ENCODE peak calls at places on chromosomes 5 and 9, in eight cellular contexts. One of them, this sample, is unnamed. For H3K36me3, the result is how much of the 10 kb centered on the place peaks cover.

GRCh38 chr5:88732181-88732633 is 150.8 kb downstream of the MEF2C start:
- DNase-seq in pancreas: no peak
- DNase-seq in IMR-90: no peak
- DNase-seq in tibial nerve: peak
- DNase-seq in neuronal stem cell: no peak
- DNase-seq in DND-41: no peak
- DNase-seq in GM23338: no peak
- DNase-seq in colonic mucosa: no peak
- DNase-seq in this sample: no peak

GRCh38 chr5:42840279-42840678 is 28.6 kb upstream of the SELENOP start:
- DNase-seq in pancreas: peak
- DNase-seq in IMR-90: peak
- DNase-seq in tibial nerve: peak
- DNase-seq in neuronal stem cell: no peak
- DNase-seq in DND-41: no peak
- DNase-seq in GM23338: no peak
- DNase-seq in colonic mucosa: peak
- DNase-seq in this sample: no peak

GRCh38 chr5:138946241-138946623 is 71.1 kb upstream of the LRRTM2 start:
- DNase-seq in pancreas: peak
- DNase-seq in IMR-90: no peak
- DNase-seq in tibial nerve: no peak
- DNase-seq in neuronal stem cell: no peak
- DNase-seq in DND-41: no peak
- DNase-seq in GM23338: no peak
- DNase-seq in colonic mucosa: no peak
- DNase-seq in this sample: no peak

GRCh38 chr9:34549407-34549732 is 26.6 kb upstream of the ENHO start:
- DNase-seq in pancreas: no peak
- DNase-seq in IMR-90: no peak
- DNase-seq in tibial nerve: no peak
- DNase-seq in neuronal stem cell: no peak
- DNase-seq in DND-41: no peak
- DNase-seq in GM23338: no peak
- DNase-seq in colonic mucosa: no peak
- DNase-seq in this sample: no peak

GRCh38 chr9:91416086-91416712 is 7.4 kb downstream of the NFIL3 start:
- DNase-seq in pancreas: no peak
- DNase-seq in IMR-90: peak
- DNase-seq in tibial nerve: no peak
- DNase-seq in neuronal stem cell: no peak
- DNase-seq in DND-41: no peak
- DNase-seq in GM23338: no peak
- DNase-seq in colonic mucosa: no peak
- DNase-seq in this sample: peak

GRCh38 chr9:137234758-137235423 is 4.2 kb downstream of the SLC34A3 start:
- DNase-seq in pancreas: no peak
- DNase-seq in IMR-90: no peak
- DNase-seq in tibial nerve: no peak
- DNase-seq in neuronal stem cell: no peak
- DNase-seq in DND-41: no peak
- DNase-seq in GM23338: no peak
- DNase-seq in colonic mucosa: no peak
- DNase-seq in this sample: no peak

GRCh38 chr9:21616082-21616778 is 134.1 kb upstream of the IFNE start:
- DNase-seq in pancreas: no peak
- DNase-seq in IMR-90: peak
- DNase-seq in tibial nerve: no peak
- DNase-seq in neuronal stem cell: no peak
- DNase-seq in DND-41: no peak
- DNase-seq in GM23338: no peak
- DNase-seq in colonic mucosa: no peak
- DNase-seq in this sample: no peak

GRCh38 chr9:131020388-131020787 is 11.4 kb downstream of the LAMC3 start:
- DNase-seq in pancreas: no peak
- DNase-seq in IMR-90: peak
- DNase-seq in tibial nerve: no peak
- DNase-seq in neuronal stem cell: no peak
- DNase-seq in DND-41: no peak
- DNase-seq in GM23338: no peak
- DNase-seq in colonic mucosa: no peak
- DNase-seq in this sample: no peak

GRCh38 chr5:67509402-67509801 is 312.8 kb upstream of the CD180 start:
- DNase-seq in pancreas: no peak
- DNase-seq in IMR-90: no peak
- DNase-seq in tibial nerve: no peak
- DNase-seq in neuronal stem cell: no peak
- DNase-seq in DND-41: no peak
- DNase-seq in GM23338: no peak
- DNase-seq in colonic mucosa: no peak
- DNase-seq in this sample: no peak

GRCh38 chr5:57735754-57736153 is 253.1 kb upstream of the ACTBL2 start:
- DNase-seq in pancreas: no peak
- DNase-seq in IMR-90: peak
- DNase-seq in tibial nerve: no peak
- DNase-seq in neuronal stem cell: no peak
- DNase-seq in DND-41: no peak
- DNase-seq in GM23338: no peak
- DNase-seq in colonic mucosa: no peak
- DNase-seq in this sample: peak

GRCh38 chr5:51380603-51381207 is 2.5 kb upstream of the ISL1 start:
- DNase-seq in pancreas: no peak
- DNase-seq in IMR-90: peak
- DNase-seq in tibial nerve: no peak
- DNase-seq in neuronal stem cell: peak
- DNase-seq in DND-41: peak
- DNase-seq in GM23338: peak
- DNase-seq in colonic mucosa: no peak
- DNase-seq in this sample: peak

GRCh38 chr9:87008667-87009066 is 61.4 kb upstream of the GAS1 start:
- DNase-seq in pancreas: no peak
- DNase-seq in IMR-90: no peak
- DNase-seq in tibial nerve: no peak
- DNase-seq in neuronal stem cell: no peak
- DNase-seq in DND-41: no peak
- DNase-seq in GM23338: no peak
- DNase-seq in colonic mucosa: no peak
- DNase-seq in this sample: no peak

GRCh38 chr5:66144799-66145390 is 795 bp downstream of the SREK1 start:
- DNase-seq in pancreas: no peak
- DNase-seq in IMR-90: no peak
- DNase-seq in tibial nerve: no peak
- DNase-seq in neuronal stem cell: no peak
- DNase-seq in DND-41: no peak
- DNase-seq in GM23338: no peak
- DNase-seq in colonic mucosa: no peak
- DNase-seq in this sample: peak

GRCh38 chr9:131402738-131403492 is 9.0 kb downstream of the PRRC2B start:
- DNase-seq in pancreas: peak
- DNase-seq in IMR-90: peak
- DNase-seq in tibial nerve: peak
- DNase-seq in neuronal stem cell: no peak
- DNase-seq in DND-41: no peak
- DNase-seq in GM23338: no peak
- DNase-seq in colonic mucosa: peak
- DNase-seq in this sample: peak

GRCh38 chr5:35198096-35198495 is 32.2 kb downstream of the PRLR start:
- DNase-seq in pancreas: peak
- DNase-seq in IMR-90: peak
- DNase-seq in tibial nerve: no peak
- DNase-seq in neuronal stem cell: no peak
- DNase-seq in DND-41: no peak
- DNase-seq in GM23338: no peak
- DNase-seq in colonic mucosa: peak
- DNase-seq in this sample: peak

GRCh38 chr9:10700266-10700665 is 87.5 kb upstream of the PTPRD start:
- DNase-seq in pancreas: no peak
- DNase-seq in IMR-90: no peak
- DNase-seq in tibial nerve: no peak
- DNase-seq in neuronal stem cell: no peak
- DNase-seq in DND-41: no peak
- DNase-seq in GM23338: no peak
- DNase-seq in colonic mucosa: no peak
- DNase-seq in this sample: no peak

GRCh38 chr9:70412678-70413426 is 1.6 kb downstream of the KLF9 start:
- DNase-seq in pancreas: peak
- DNase-seq in IMR-90: peak
- DNase-seq in tibial nerve: peak
- DNase-seq in neuronal stem cell: no peak
- DNase-seq in DND-41: no peak
- DNase-seq in GM23338: peak
- DNase-seq in colonic mucosa: peak
- DNase-seq in this sample: peak

GRCh38 chr5:58405175-58405574 is 54.7 kb downstream of the PLK2 start:
- DNase-seq in pancreas: no peak
- DNase-seq in IMR-90: no peak
- DNase-seq in tibial nerve: no peak
- DNase-seq in neuronal stem cell: no peak
- DNase-seq in DND-41: no peak
- DNase-seq in GM23338: no peak
- DNase-seq in colonic mucosa: no peak
- DNase-seq in this sample: no peak

DNA sequence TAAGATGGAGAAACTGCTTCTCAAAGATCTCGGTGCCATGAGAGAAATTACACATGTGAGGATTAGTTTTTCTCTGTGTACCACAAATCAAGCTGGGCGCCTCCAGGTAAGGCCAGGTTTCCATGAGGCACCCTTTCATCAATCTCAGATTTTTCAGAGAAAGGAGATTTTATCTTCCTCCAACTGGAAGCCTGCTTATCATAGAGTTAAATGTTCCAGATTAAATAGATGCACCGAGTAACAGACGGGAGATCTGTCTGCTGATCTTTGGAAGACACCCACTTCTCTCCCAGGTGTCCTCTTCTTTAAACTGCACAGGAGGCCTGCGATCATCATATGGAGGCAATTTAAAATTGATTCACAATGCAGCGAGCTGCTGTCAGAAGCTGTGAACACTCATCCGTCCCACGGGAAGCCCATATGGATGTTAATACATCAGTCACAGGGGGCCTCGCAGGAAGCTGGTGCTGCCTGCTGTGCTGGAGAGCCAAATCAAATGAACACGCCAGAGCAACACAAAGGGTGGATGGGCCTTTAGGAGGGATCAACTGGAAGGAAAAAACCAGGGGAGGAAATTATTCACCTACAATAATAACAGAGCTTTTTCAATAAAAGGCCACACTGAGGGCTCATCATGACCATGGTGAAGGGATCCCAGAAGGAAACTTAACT is 93.3 kb downstream of the TLE1 start:
- DNase-seq in pancreas: no peak
- DNase-seq in IMR-90: no peak
- DNase-seq in tibial nerve: no peak
- DNase-seq in neuronal stem cell: no peak
- DNase-seq in DND-41: no peak
- DNase-seq in GM23338: peak
- DNase-seq in colonic mucosa: no peak
- DNase-seq in this sample: peak
- H3K27ac ChIP-seq in pancreas: no peak
- H3K27ac ChIP-seq in IMR-90: no peak
- H3K27ac ChIP-seq in tibial nerve: no peak
- H3K27ac ChIP-seq in neuronal stem cell: no peak
- H3K27ac ChIP-seq in DND-41: peak
- H3K27ac ChIP-seq in GM23338: peak
- H3K27ac ChIP-seq in colonic mucosa: no peak
- H3K27ac ChIP-seq in this sample: peak

GRCh38 chr5:134570886-134571285 is 45.4 kb downstream of the JADE2 start:
- DNase-seq in pancreas: no peak
- DNase-seq in IMR-90: no peak
- DNase-seq in tibial nerve: no peak
- DNase-seq in neuronal stem cell: no peak
- DNase-seq in DND-41: no peak
- DNase-seq in GM23338: no peak
- DNase-seq in colonic mucosa: no peak
- DNase-seq in this sample: no peak
- H3K36me3 ChIP-seq in pancreas: under half
- H3K36me3 ChIP-seq in IMR-90: half or more
- H3K36me3 ChIP-seq in tibial nerve: half or more
- H3K36me3 ChIP-seq in neuronal stem cell: under half
- H3K36me3 ChIP-seq in DND-41: half or more
- H3K36me3 ChIP-seq in GM23338: under half
- H3K36me3 ChIP-seq in colonic mucosa: under half
- H3K36me3 ChIP-seq in this sample: under half

DNA sequence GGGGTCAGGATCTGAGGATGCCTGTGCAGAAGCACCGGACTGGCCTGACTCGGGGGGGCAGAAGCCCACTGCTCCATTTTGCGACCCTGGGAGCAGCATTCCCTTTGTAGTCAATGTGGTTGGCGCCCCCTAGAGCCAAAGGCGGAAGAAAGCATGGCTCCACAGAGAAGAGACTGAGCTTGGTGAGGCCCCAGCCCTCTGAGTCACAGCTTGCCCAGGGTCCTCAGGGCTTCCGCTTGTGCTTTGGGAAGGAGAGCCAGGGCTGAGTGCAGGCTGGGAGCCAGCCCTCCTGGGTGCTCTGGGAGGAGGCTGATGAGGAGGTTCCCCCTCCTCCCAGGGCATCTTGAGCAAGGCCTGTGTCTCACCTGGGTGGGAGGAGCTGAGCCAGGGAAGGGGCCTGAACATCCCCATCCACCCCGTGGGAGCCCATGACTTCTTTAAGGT is 5.5 kb upstream of the AQP3 start:
- DNase-seq in pancreas: peak
- DNase-seq in IMR-90: peak
- DNase-seq in tibial nerve: no peak
- DNase-seq in neuronal stem cell: peak
- DNase-seq in DND-41: peak
- DNase-seq in GM23338: peak
- DNase-seq in colonic mucosa: peak
- DNase-seq in this sample: peak
- H3K27ac ChIP-seq in pancreas: no peak
- H3K27ac ChIP-seq in IMR-90: no peak
- H3K27ac ChIP-seq in tibial nerve: no peak
- H3K27ac ChIP-seq in neuronal stem cell: no peak
- H3K27ac ChIP-seq in DND-41: no peak
- H3K27ac ChIP-seq in GM23338: peak
- H3K27ac ChIP-seq in colonic mucosa: no peak
- H3K27ac ChIP-seq in this sample: peak

GRCh38 chr5:14426521-14426920 is 155.1 kb upstream of the OTULINL start:
- DNase-seq in pancreas: no peak
- DNase-seq in IMR-90: no peak
- DNase-seq in tibial nerve: no peak
- DNase-seq in neuronal stem cell: no peak
- DNase-seq in DND-41: no peak
- DNase-seq in GM23338: no peak
- DNase-seq in colonic mucosa: no peak
- DNase-seq in this sample: no peak

GRCh38 chr5:14425581-14425980 is 156.0 kb upstream of the OTULINL start:
- DNase-seq in pancreas: no peak
- DNase-seq in IMR-90: no peak
- DNase-seq in tibial nerve: no peak
- DNase-seq in neuronal stem cell: no peak
- DNase-seq in DND-41: no peak
- DNase-seq in GM23338: no peak
- DNase-seq in colonic mucosa: no peak
- DNase-seq in this sample: no peak

GRCh38 chr5:14421851-14422250 is 159.7 kb upstream of the OTULINL start:
- DNase-seq in pancreas: no peak
- DNase-seq in IMR-90: no peak
- DNase-seq in tibial nerve: no peak
- DNase-seq in neuronal stem cell: no peak
- DNase-seq in DND-41: no peak
- DNase-seq in GM23338: no peak
- DNase-seq in colonic mucosa: no peak
- DNase-seq in this sample: no peak

GRCh38 chr5:14420136-14420808 is 161.3 kb upstream of the OTULINL start:
- DNase-seq in pancreas: no peak
- DNase-seq in IMR-90: peak
- DNase-seq in tibial nerve: no peak
- DNase-seq in neuronal stem cell: no peak
- DNase-seq in DND-41: no peak
- DNase-seq in GM23338: no peak
- DNase-seq in colonic mucosa: no peak
- DNase-seq in this sample: no peak

GRCh38 chr5:14424011-14424685 is 157.4 kb upstream of the OTULINL start:
- DNase-seq in pancreas: no peak
- DNase-seq in IMR-90: no peak
- DNase-seq in tibial nerve: no peak
- DNase-seq in neuronal stem cell: no peak
- DNase-seq in DND-41: no peak
- DNase-seq in GM23338: no peak
- DNase-seq in colonic mucosa: no peak
- DNase-seq in this sample: no peak
- H3K36me3 ChIP-seq in pancreas: under half
- H3K36me3 ChIP-seq in IMR-90: half or more
- H3K36me3 ChIP-seq in tibial nerve: half or more
- H3K36me3 ChIP-seq in neuronal stem cell: half or more
- H3K36me3 ChIP-seq in DND-41: under half
- H3K36me3 ChIP-seq in GM23338: under half
- H3K36me3 ChIP-seq in colonic mucosa: under half
- H3K36me3 ChIP-seq in this sample: under half

This sample was measured in endothelial cell of umbilical vein.